ENCODE peak calls at places on chromosome 10, in four cellular contexts. J, R, W and U are unnamed samples.

GRCh38 chr10:24462889-24463552 is 254.1 kb downstream of the KIAA1217 start:
- DNase-seq in W (no peak), R (no peak), J (no peak), U (no peak)

GRCh38 chr10:91887075-91887899 is 22.0 kb downstream of the FGFBP3 start:
- DNase-seq in J (no peak), R (peak; percentile 57), W (no peak), U (no peak)

GRCh38 chr10:124174673-124175645 is 81.6 kb upstream of the CHST15 start:
- DNase-seq in J (no peak), W (no peak), R (no peak), U (no peak)

GRCh38 chr10:118209215-118209614 is 132.9 kb downstream of the FAM204A start:
- DNase-seq in R (no peak), J (no peak), W (no peak), U (no peak)

GRCh38 chr10:113524120-113524519 is 28.7 kb upstream of the HABP2 start:
- DNase-seq in J (no peak), R (no peak), W (no peak), U (no peak)

GRCh38 chr10:23694446-23694920 is 255.6 kb downstream of the OTUD1 start:
- DNase-seq in J (no peak), W (no peak), R (no peak), U (peak; percentile 68)

GRCh38 chr10:113565364-113565763 is 12.5 kb downstream of the HABP2 start:
- DNase-seq in J (no peak), W (no peak), R (no peak), U (no peak)

GRCh38 chr10:834493-834892 is 97.0 kb downstream of the LARP4B start:
- DNase-seq in W (no peak), J (no peak), R (no peak), U (no peak)

GRCh38 chr10:28302012-28302667 is 724 bp downstream of the MPP7 start:
- DNase-seq in J (peak; percentile 16), W (no peak), R (peak; percentile 22), U (peak; percentile 41)

GRCh38 chr10:26890956-26891355 is 30.2 kb upstream of the ABI1 start:
- DNase-seq in R (peak; percentile 84), W (no peak), J (no peak), U (no peak)
- TF ChIP-seq CTCF in R (peak; percentile 75), W (peak; percentile 61), J (peak; percentile 31), U (no peak)

GRCh38 chr10:88759366-88760101 is at the start of gene LIPN:
- DNase-seq in J (no peak), R (no peak), W (no peak), U (no peak)

GRCh38 chr10:88764110-88764509 is 4.3 kb downstream of the LIPN start:
- DNase-seq in R (no peak), J (no peak), W (no peak), U (no peak)

GRCh38 chr10:88762906-88763305 is 3.1 kb downstream of the LIPN start:
- DNase-seq in J (no peak), W (no peak), R (no peak), U (no peak)

GRCh38 chr10:88769384-88769783 is 9.6 kb downstream of the LIPN start:
- DNase-seq in R (no peak), J (no peak), W (no peak), U (no peak)

GRCh38 chr10:88763441-88763840 is 3.6 kb downstream of the LIPN start:
- DNase-seq in R (no peak), W (no peak), J (no peak), U (no peak)
- TF ChIP-seq CTCF in R (no peak), W (no peak), J (no peak), U (no peak)

DNA sequence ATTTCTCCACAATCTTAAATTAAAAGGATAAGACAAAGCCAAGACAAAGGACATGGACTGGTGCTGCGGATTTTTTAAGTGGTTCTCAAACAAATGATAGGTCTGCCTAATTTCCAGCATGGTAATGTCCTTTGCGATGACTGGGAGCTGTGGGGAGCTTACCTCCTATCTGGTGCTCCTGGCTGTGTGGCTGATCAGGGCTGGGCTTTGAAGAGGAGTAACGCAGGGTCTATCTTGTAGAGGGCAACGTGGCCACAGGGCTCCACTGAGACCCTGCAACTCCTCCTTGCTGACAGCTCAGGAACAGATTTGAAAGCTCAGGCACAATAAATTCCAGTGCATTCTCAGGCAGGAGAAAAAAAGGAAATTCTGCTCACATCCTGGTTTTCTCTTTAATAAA is 103.1 kb upstream of the SFMBT2 start:
- DNase-seq in W (no peak), J (no peak), R (no peak), U (no peak)
- TF ChIP-seq CTCF in W (no peak), J (no peak), R (no peak), U (no peak)

DNA sequence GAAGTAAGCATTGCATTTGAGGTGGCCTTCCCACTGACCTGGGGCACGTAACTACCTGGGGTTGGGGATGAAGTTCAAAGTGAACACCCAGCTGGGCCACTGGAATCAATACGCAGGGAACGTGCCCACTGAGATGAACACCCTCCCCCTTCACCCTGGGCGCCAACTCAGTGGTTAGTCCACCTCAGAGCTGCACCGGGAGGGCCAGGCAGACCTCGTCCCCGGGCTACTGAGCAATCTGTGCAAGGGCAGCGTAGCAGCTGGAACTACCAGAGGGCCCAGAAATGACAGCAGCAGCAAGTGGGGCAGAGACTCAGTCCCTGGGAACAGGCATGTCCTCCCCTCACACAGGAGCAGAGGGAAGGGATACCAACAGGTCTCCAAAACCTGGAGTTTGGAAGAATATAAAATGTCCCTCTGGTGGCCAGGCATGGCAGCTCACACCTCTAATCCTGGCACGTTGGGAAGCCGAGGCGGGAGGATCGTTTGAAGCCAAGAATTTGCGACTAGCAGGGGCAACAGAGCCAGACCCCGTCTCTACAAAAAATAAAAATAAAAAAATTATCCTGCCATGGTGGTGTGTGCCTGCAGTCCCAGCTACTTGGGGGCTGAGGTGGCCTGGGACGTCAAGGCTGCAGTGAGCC is 143.9 kb downstream of the SH3PXD2A start:
- DNase-seq in R (no peak), W (no peak), J (no peak), U (no peak)
- TF ChIP-seq CTCF in R (peak; percentile 25), W (peak; percentile 23), J (peak; percentile 10), U (no peak)

DNA sequence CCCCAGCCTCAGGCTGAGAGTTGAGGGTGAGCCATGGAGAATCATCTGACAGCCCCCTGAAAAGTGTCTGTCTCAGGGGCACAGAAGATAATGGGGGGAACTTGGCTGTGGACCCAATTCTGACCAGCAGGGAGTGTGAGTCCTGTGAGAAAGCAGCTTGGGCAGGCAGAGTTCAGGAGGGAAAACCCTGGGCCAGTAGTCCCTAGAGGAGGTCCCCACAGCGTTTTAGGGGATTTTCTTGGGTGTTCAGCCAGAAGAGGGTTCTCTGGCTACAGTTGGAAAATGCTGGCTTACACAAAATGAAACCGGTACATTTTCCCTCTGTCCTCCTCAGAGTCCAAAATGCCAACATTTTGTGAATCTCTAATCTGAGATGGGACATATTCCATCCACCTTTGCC is 35.8 kb upstream of the TRIM8 start:
- DNase-seq in W (no peak), J (no peak), R (no peak), U (no peak)
- TF ChIP-seq CTCF in W (no peak), J (no peak), R (no peak), U (no peak)

DNA sequence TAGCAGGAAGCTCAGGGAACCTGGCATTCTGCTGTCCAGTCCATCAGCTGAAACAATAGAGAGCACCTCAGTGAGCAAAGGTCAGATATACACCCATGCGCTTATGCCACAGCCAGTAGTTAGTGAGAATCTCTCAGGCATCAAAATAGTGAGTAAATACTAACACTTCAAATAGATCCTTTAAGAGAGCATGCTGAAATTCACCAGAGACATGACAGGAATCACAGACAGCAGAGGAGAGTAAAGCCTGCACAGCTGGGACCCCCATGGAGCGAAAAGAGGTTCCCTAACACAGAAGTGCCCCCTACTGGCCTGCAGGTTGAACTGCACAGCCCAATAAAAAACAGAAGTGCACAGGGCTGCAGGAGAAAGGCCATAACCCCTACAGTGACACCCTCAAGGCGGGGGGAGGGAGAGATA is 57.6 kb upstream of the ANTXRL start:
- DNase-seq in J (no peak), R (no peak), W (no peak), U (no peak)
- TF ChIP-seq CTCF in J (peak; percentile 42), R (peak; percentile 69), W (peak; percentile 73), U (peak; percentile 44)

GRCh38 chr10:93815304-93816091 is 57.8 kb downstream of the LGI1 start:
- DNase-seq in J (no peak), W (no peak), R (no peak), U (no peak)

GRCh38 chr10:93812664-93813338 is 55.1 kb downstream of the LGI1 start:
- DNase-seq in R (no peak), J (no peak), W (no peak), U (no peak)

GRCh38 chr10:93818086-93818485 is 60.4 kb downstream of the LGI1 start:
- DNase-seq in J (no peak), W (no peak), R (no peak), U (no peak)

GRCh38 chr10:93816123-93816747 is 58.5 kb downstream of the LGI1 start:
- DNase-seq in W (no peak), R (peak; percentile 59), J (peak; percentile 59), U (peak; percentile 46)

DNA sequence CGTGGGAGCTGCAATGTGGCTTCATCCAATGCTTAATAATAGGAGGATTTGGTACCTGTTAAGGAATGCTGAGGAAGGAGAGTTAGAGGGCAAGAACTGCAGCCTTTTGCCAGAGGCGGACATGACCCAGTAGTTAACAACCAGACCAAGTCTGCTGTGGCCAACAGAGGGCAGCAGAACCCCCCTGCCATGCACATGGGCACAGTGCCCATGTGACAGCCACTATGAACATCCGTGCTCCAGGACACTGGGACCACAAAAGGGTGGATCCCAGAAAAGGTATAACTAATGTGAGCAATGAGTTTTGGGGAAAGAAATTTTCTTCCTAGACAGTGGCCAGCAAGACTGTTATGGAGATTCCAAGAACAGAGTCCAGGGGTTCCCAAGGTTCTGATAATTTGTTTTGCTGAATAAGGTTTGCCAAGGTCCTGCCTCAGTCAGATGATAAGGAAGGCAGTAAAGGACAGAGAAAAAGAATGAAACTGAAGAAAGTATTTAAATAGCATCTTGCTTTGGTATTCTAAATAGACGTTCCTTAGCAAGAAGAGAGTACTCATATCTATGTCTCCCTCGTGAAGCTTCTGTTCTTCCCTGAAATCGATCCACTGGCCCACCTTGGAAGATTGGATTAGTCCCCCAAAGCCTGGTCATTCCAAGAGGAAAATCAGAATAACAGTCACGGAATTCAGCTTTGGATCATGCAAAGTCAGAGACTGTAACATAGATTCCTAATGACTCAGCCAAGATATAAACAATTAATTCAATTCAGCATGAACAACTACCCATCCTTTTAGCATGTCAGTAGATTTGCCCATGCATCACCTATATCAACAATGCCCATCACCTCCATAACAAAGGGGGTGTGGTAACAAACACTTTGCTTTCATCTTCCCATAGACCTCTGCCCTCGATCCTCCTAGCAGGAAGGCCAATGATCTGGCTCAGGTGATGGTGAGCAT is 56.0 kb downstream of the LGI1 start:
- DNase-seq in J (peak; percentile 28), R (peak; percentile 46), W (no peak), U (peak; percentile 35)
- TF ChIP-seq CTCF in J (peak; percentile 37), R (peak; percentile 66), W (peak; percentile 82), U (peak; percentile 58)